ENCODE peak calls at places on chromosome 19, in seven cellular contexts. K, A, Q, W, J, O and P are unnamed samples.

GRCh38 chr19:12865746-12866415 is 15.4 kb downstream of the DNASE2 start:
- DNase-seq in O (no peak), Q (no peak), W (no peak), K (no peak), A (no peak), J (no peak), P (no peak)

GRCh38 chr19:32404939-32405430 is 585 bp upstream of the DPY19L3 start:
- DNase-seq in A (no peak), Q (peak), W (no peak), O (peak), J (peak), K (peak), P (peak)

GRCh38 chr19:49327878-49328544 is 3.0 kb upstream of the SLC6A16 start:
- DNase-seq in A (no peak), Q (peak), J (peak), K (no peak), O (no peak), W (no peak), P (no peak)

GRCh38 chr19:34308381-34309367 is 54.3 kb downstream of the GARRE1 start:
- DNase-seq in A (no peak), W (no peak), J (peak), O (no peak), K (no peak), Q (peak), P (no peak)

GRCh38 chr19:18131841-18132596 is 20.9 kb upstream of the PIK3R2 start:
- DNase-seq in A (no peak), K (no peak), O (no peak), J (no peak), W (no peak), Q (no peak), P (no peak)

GRCh38 chr19:49983645-49984229 is 22.8 kb upstream of the SIGLEC11 start:
- DNase-seq in A (peak), J (peak), O (peak), W (no peak), Q (peak), K (peak), P (peak)

GRCh38 chr19:11195169-11195568 is 2.2 kb downstream of the KANK2 start:
- DNase-seq in K (peak), J (no peak), W (no peak), O (no peak), A (no peak), Q (peak), P (no peak)

GRCh38 chr19:39046037-39046821 is 13.9 kb upstream of the FBXO27 start:
- DNase-seq in J (no peak), W (no peak), Q (peak), O (peak), A (no peak), K (no peak), P (no peak)

GRCh38 chr19:37635076-37636056 is 19.9 kb downstream of the ZFP30 start:
- DNase-seq in O (no peak), A (no peak), W (no peak), K (no peak), J (no peak), Q (no peak), P (peak)

GRCh38 chr19:35138305-35138799 is 272 bp upstream of the FXYD1 start:
- DNase-seq in O (no peak), W (no peak), A (no peak), Q (peak), K (peak), J (no peak), P (no peak)

GRCh38 chr19:4908311-4908710 is 990 bp upstream of the UHRF1 start:
- DNase-seq in W (no peak), A (no peak), J (no peak), O (no peak), K (no peak), Q (no peak), P (no peak)

GRCh38 chr19:49222011-49222410 is 64.4 kb downstream of the TRPM4 start:
- DNase-seq in A (no peak), Q (no peak), J (no peak), W (no peak), K (no peak), O (no peak), P (no peak)

GRCh38 chr19:35266904-35267817 is 1.6 kb upstream of the USF2 start:
- DNase-seq in A (no peak), W (no peak), Q (peak), O (peak), J (no peak), K (peak), P (peak)

GRCh38 chr19:55464039-55464668 is 397 bp downstream of the C19orf85 start:
- DNase-seq in A (no peak), K (no peak), W (no peak), J (no peak), Q (no peak), O (no peak), P (no peak)

GRCh38 chr19:7917292-7918061 is 2.7 kb upstream of the SNAPC2 start:
- DNase-seq in W (peak), A (no peak), O (peak), K (peak), J (peak), Q (peak), P (peak)

GRCh38 chr19:2926341-2927031 is 18.3 kb downstream of the ZNF77 start:
- DNase-seq in O (no peak), Q (no peak), K (no peak), J (no peak), A (no peak), W (no peak), P (no peak)

GRCh38 chr19:618247-618619 is 15.1 kb downstream of the POLRMT start:
- DNase-seq in Q (no peak), K (no peak), W (no peak), O (no peak), A (no peak), J (no peak), P (no peak)

GRCh38 chr19:29389495-29389894 is 136.3 kb upstream of the VSTM2B start:
- DNase-seq in J (no peak), A (no peak), Q (no peak), W (no peak), K (no peak), O (no peak), P (no peak)

GRCh38 chr19:37078717-37079032 is 442 bp downstream of the ZNF420 start:
- DNase-seq in J (no peak), K (no peak), W (no peak), A (no peak), O (no peak), Q (no peak), P (no peak)

GRCh38 chr19:30406220-30406944 is 34.2 kb downstream of the ZNF536 start:
- DNase-seq in A (no peak), J (no peak), W (no peak), Q (no peak), K (peak), O (no peak), P (peak)

GRCh38 chr19:29380581-29380980 is 145.2 kb upstream of the VSTM2B start:
- DNase-seq in K (no peak), Q (no peak), W (no peak), J (no peak), A (no peak), O (no peak), P (no peak)

GRCh38 chr19:1657632-1658445 is 5.4 kb upstream of the TCF3 start:
- DNase-seq in Q (no peak), A (no peak), J (no peak), O (peak), K (no peak), W (no peak), P (no peak)

GRCh38 chr19:38722947-38723605 is 21.2 kb downstream of the CAPN12 start:
- DNase-seq in Q (no peak), K (no peak), O (no peak), W (no peak), J (no peak), A (no peak), P (no peak)

GRCh38 chr19:51602189-51602854 is 27.9 kb downstream of the SIGLEC5 start:
- DNase-seq in J (no peak), Q (no peak), K (no peak), W (no peak), A (no peak), O (no peak), P (no peak)

GRCh38 chr19:57233207-57233606 is 2.4 kb downstream of the AURKC start:
- DNase-seq in Q (no peak), W (no peak), K (no peak), A (no peak), J (no peak), O (no peak), P (no peak)

GRCh38 chr19:4206818-4207484 is 22.4 kb upstream of the EBI3 start:
- DNase-seq in Q (peak), W (peak), O (peak), K (no peak), A (no peak), J (no peak), P (peak)

GRCh38 chr19:56193981-56194380 is 3.6 kb downstream of the ZSCAN5B start:
- DNase-seq in A (no peak), K (no peak), W (no peak), O (no peak), J (no peak), Q (no peak), P (no peak)

GRCh38 chr19:1373534-1374249 is 10.0 kb upstream of the NDUFS7 start:
- DNase-seq in W (peak), O (no peak), K (peak), Q (peak), A (no peak), J (no peak), P (no peak)

GRCh38 chr19:15508035-15508710 is at the start of gene CYP4F22:
- DNase-seq in J (no peak), W (no peak), Q (no peak), K (no peak), O (no peak), A (no peak), P (no peak)

GRCh38 chr19:3733549-3734309 is 25.5 kb downstream of the TJP3 start:
- DNase-seq in K (no peak), O (no peak), W (no peak), Q (no peak), A (no peak), J (no peak), P (no peak)

GRCh38 chr19:7500811-7501450 is 12.1 kb upstream of the PEX11G start:
- DNase-seq in J (no peak), Q (peak), O (peak), K (no peak), A (peak), W (no peak), P (no peak)

GRCh38 chr19:47176627-47177090 is 46.0 kb downstream of the SAE1 start:
- DNase-seq in A (no peak), W (peak), Q (peak), J (peak), O (no peak), K (no peak), P (peak)

GRCh38 chr19:1619703-1620102 is 14.4 kb upstream of the UQCR11 start:
- DNase-seq in K (no peak), A (no peak), O (no peak), J (no peak), Q (no peak), W (no peak), P (no peak)

GRCh38 chr19:8575467-8575997 is 1.7 kb downstream of the MYO1F start:
- DNase-seq in O (peak), Q (peak), A (no peak), J (peak), W (peak), K (no peak), P (peak)

GRCh38 chr19:18650468-18651001 is 13.7 kb downstream of the KLHL26 start:
- DNase-seq in W (peak), K (peak), O (no peak), J (no peak), A (no peak), Q (peak), P (no peak)

GRCh38 chr19:19385900-19386339 is 19.6 kb upstream of the GATAD2A start:
- DNase-seq in Q (no peak), A (no peak), W (no peak), O (no peak), J (peak), K (no peak), P (peak)

GRCh38 chr19:8393871-8394250 is 3.7 kb downstream of the RAB11B start:
- DNase-seq in J (no peak), W (no peak), A (no peak), Q (no peak), K (peak), O (no peak), P (no peak)